ENCODE peak calls at places on chromosomes 7 and 10, in eight cellular contexts. One of them, this sample, is unnamed.

GRCh38 chr7:142002179-142002578 is 6.5 kb downstream of the MGAM start:
- DNase-seq in fibroblast of the aortic adventitia: peak; percentile 8
- DNase-seq in choroid plexus epithelial cell: peak; percentile 2
- DNase-seq in foreskin fibroblast: no peak
- DNase-seq in astrocyte of the spinal cord: no peak
- DNase-seq in GM10248: no peak
- DNase-seq in AG10803: no peak
- DNase-seq in RWPE2: no peak
- DNase-seq in this sample: no peak

GRCh38 chr7:131336956-131337355 is 9.3 kb downstream of the MKLN1 start:
- DNase-seq in foreskin fibroblast: no peak
- DNase-seq in RWPE2: no peak
- DNase-seq in GM10248: no peak
- DNase-seq in AG10803: peak; percentile 23
- DNase-seq in choroid plexus epithelial cell: peak; percentile 38
- DNase-seq in fibroblast of the aortic adventitia: peak; percentile 40
- DNase-seq in astrocyte of the spinal cord: peak; percentile 33
- DNase-seq in this sample: no peak

GRCh38 chr10:32237644-32238345 is 109.2 kb downstream of the EPC1 start:
- DNase-seq in astrocyte of the spinal cord: peak; percentile 54
- DNase-seq in choroid plexus epithelial cell: peak; percentile 23
- DNase-seq in RWPE2: no peak
- DNase-seq in fibroblast of the aortic adventitia: peak; percentile 75
- DNase-seq in AG10803: peak; percentile 82
- DNase-seq in GM10248: no peak
- DNase-seq in foreskin fibroblast: peak; percentile 79
- DNase-seq in this sample: no peak

GRCh38 chr10:18211862-18212261 is 71.6 kb downstream of the CACNB2 start:
- DNase-seq in RWPE2: no peak
- DNase-seq in astrocyte of the spinal cord: no peak
- DNase-seq in fibroblast of the aortic adventitia: no peak
- DNase-seq in foreskin fibroblast: no peak
- DNase-seq in GM10248: no peak
- DNase-seq in AG10803: no peak
- DNase-seq in choroid plexus epithelial cell: no peak
- DNase-seq in this sample: no peak

GRCh38 chr7:39720586-39720985 is 97.2 kb downstream of the RALA start:
- DNase-seq in choroid plexus epithelial cell: no peak
- DNase-seq in foreskin fibroblast: no peak
- DNase-seq in GM10248: no peak
- DNase-seq in astrocyte of the spinal cord: no peak
- DNase-seq in AG10803: peak; percentile 34
- DNase-seq in fibroblast of the aortic adventitia: no peak
- DNase-seq in RWPE2: no peak
- DNase-seq in this sample: no peak

GRCh38 chr7:77244222-77244934 is 44.8 kb upstream of the FGL2 start:
- DNase-seq in RWPE2: no peak
- DNase-seq in GM10248: no peak
- DNase-seq in fibroblast of the aortic adventitia: no peak
- DNase-seq in AG10803: no peak
- DNase-seq in foreskin fibroblast: no peak
- DNase-seq in choroid plexus epithelial cell: no peak
- DNase-seq in astrocyte of the spinal cord: no peak
- DNase-seq in this sample: no peak

GRCh38 chr10:24814568-24815313 is 91.1 kb upstream of the ARHGAP21 start:
- DNase-seq in astrocyte of the spinal cord: peak; percentile 39
- DNase-seq in RWPE2: peak; percentile 69
- DNase-seq in AG10803: peak; percentile 50
- DNase-seq in choroid plexus epithelial cell: peak; percentile 23
- DNase-seq in foreskin fibroblast: peak; percentile 35
- DNase-seq in GM10248: no peak
- DNase-seq in fibroblast of the aortic adventitia: peak; percentile 38
- DNase-seq in this sample: no peak

GRCh38 chr10:114632869-114633715 is 25.0 kb downstream of the ABLIM1 start:
- DNase-seq in astrocyte of the spinal cord: peak; percentile 88
- DNase-seq in AG10803: peak; percentile 90
- DNase-seq in fibroblast of the aortic adventitia: peak; percentile 79
- DNase-seq in GM10248: peak; percentile 35
- DNase-seq in choroid plexus epithelial cell: peak; percentile 78
- DNase-seq in foreskin fibroblast: peak; percentile 75
- DNase-seq in RWPE2: no peak
- DNase-seq in this sample: peak; percentile 52

GRCh38 chr10:69224862-69225657 is 4.9 kb downstream of the HKDC1 start:
- DNase-seq in foreskin fibroblast: no peak
- DNase-seq in RWPE2: no peak
- DNase-seq in GM10248: no peak
- DNase-seq in choroid plexus epithelial cell: no peak
- DNase-seq in AG10803: peak; percentile 31
- DNase-seq in astrocyte of the spinal cord: no peak
- DNase-seq in fibroblast of the aortic adventitia: no peak
- DNase-seq in this sample: peak; percentile 12

GRCh38 chr10:11425288-11425595 is 186.2 kb downstream of the USP6NL start:
- DNase-seq in fibroblast of the aortic adventitia: no peak
- DNase-seq in choroid plexus epithelial cell: peak; percentile 58
- DNase-seq in RWPE2: no peak
- DNase-seq in foreskin fibroblast: no peak
- DNase-seq in AG10803: no peak
- DNase-seq in astrocyte of the spinal cord: peak; percentile 19
- DNase-seq in GM10248: no peak
- DNase-seq in this sample: no peak

GRCh38 chr10:70232155-70232858 is 922 bp downstream of the PPA1 start:
- DNase-seq in RWPE2: no peak
- DNase-seq in foreskin fibroblast: no peak
- DNase-seq in AG10803: peak; percentile 39
- DNase-seq in astrocyte of the spinal cord: peak; percentile 45
- DNase-seq in fibroblast of the aortic adventitia: peak; percentile 57
- DNase-seq in GM10248: peak; percentile 34
- DNase-seq in choroid plexus epithelial cell: peak; percentile 57
- DNase-seq in this sample: peak; percentile 43

GRCh38 chr7:35545831-35546230 is 149.1 kb downstream of the HERPUD2 start:
- DNase-seq in RWPE2: no peak
- DNase-seq in GM10248: no peak
- DNase-seq in AG10803: no peak
- DNase-seq in fibroblast of the aortic adventitia: no peak
- DNase-seq in choroid plexus epithelial cell: no peak
- DNase-seq in foreskin fibroblast: no peak
- DNase-seq in astrocyte of the spinal cord: no peak
- DNase-seq in this sample: no peak

GRCh38 chr7:64876792-64877713 is 26.0 kb upstream of the ZNF273 start:
- DNase-seq in AG10803: no peak
- DNase-seq in foreskin fibroblast: no peak
- DNase-seq in GM10248: peak; percentile 27
- DNase-seq in astrocyte of the spinal cord: no peak
- DNase-seq in fibroblast of the aortic adventitia: no peak
- DNase-seq in RWPE2: no peak
- DNase-seq in choroid plexus epithelial cell: peak; percentile 19
- DNase-seq in this sample: peak; percentile 68

GRCh38 chr10:64320448-64320847 is 799.2 kb downstream of the REEP3 start:
- DNase-seq in AG10803: no peak
- DNase-seq in RWPE2: no peak
- DNase-seq in astrocyte of the spinal cord: no peak
- DNase-seq in fibroblast of the aortic adventitia: no peak
- DNase-seq in GM10248: no peak
- DNase-seq in choroid plexus epithelial cell: no peak
- DNase-seq in foreskin fibroblast: no peak
- DNase-seq in this sample: no peak

GRCh38 chr7:51226042-51226755 is 90.4 kb downstream of the COBL start:
- DNase-seq in fibroblast of the aortic adventitia: no peak
- DNase-seq in GM10248: no peak
- DNase-seq in astrocyte of the spinal cord: no peak
- DNase-seq in AG10803: no peak
- DNase-seq in foreskin fibroblast: no peak
- DNase-seq in choroid plexus epithelial cell: no peak
- DNase-seq in RWPE2: no peak
- DNase-seq in this sample: no peak

GRCh38 chr7:104231054-104232046 is 23.5 kb upstream of the ORC5 start:
- DNase-seq in choroid plexus epithelial cell: peak; percentile 76
- DNase-seq in fibroblast of the aortic adventitia: peak; percentile 66
- DNase-seq in astrocyte of the spinal cord: peak; percentile 56
- DNase-seq in foreskin fibroblast: peak; percentile 33
- DNase-seq in AG10803: peak; percentile 49
- DNase-seq in RWPE2: peak; percentile 32
- DNase-seq in GM10248: peak; percentile 80
- DNase-seq in this sample: peak; percentile 80
- TF ChIP-seq CTCF in choroid plexus epithelial cell: peak; percentile 91
- TF ChIP-seq CTCF in fibroblast of the aortic adventitia: peak; percentile 90
- TF ChIP-seq CTCF in astrocyte of the spinal cord: peak; percentile 94
- TF ChIP-seq CTCF in foreskin fibroblast: peak; percentile 93
- TF ChIP-seq CTCF in AG10803: peak; percentile 93
- TF ChIP-seq CTCF in RWPE2: peak; percentile 83
- TF ChIP-seq CTCF in GM10248: peak; percentile 94
- TF ChIP-seq CTCF in this sample: peak; percentile 91

GRCh38 chr7:42605381-42605780 is 306.5 kb downstream of the C7orf25 start:
- DNase-seq in choroid plexus epithelial cell: no peak
- DNase-seq in fibroblast of the aortic adventitia: no peak
- DNase-seq in RWPE2: no peak
- DNase-seq in GM10248: no peak
- DNase-seq in astrocyte of the spinal cord: peak; percentile 54
- DNase-seq in AG10803: peak; percentile 60
- DNase-seq in foreskin fibroblast: no peak
- DNase-seq in this sample: no peak
- TF ChIP-seq CTCF in choroid plexus epithelial cell: no peak
- TF ChIP-seq CTCF in fibroblast of the aortic adventitia: no peak
- TF ChIP-seq CTCF in RWPE2: no peak
- TF ChIP-seq CTCF in GM10248: no peak
- TF ChIP-seq CTCF in astrocyte of the spinal cord: no peak
- TF ChIP-seq CTCF in AG10803: no peak
- TF ChIP-seq CTCF in foreskin fibroblast: no peak
- TF ChIP-seq CTCF in this sample: no peak

GRCh38 chr7:42960762-42961161 is 28.6 kb downstream of the MRPL32 start:
- DNase-seq in choroid plexus epithelial cell: no peak
- DNase-seq in RWPE2: no peak
- DNase-seq in foreskin fibroblast: no peak
- DNase-seq in fibroblast of the aortic adventitia: no peak
- DNase-seq in AG10803: no peak
- DNase-seq in GM10248: no peak
- DNase-seq in astrocyte of the spinal cord: no peak
- DNase-seq in this sample: no peak

GRCh38 chr7:42952328-42952727 is 20.2 kb downstream of the MRPL32 start:
- DNase-seq in astrocyte of the spinal cord: no peak
- DNase-seq in fibroblast of the aortic adventitia: no peak
- DNase-seq in foreskin fibroblast: no peak
- DNase-seq in GM10248: no peak
- DNase-seq in AG10803: no peak
- DNase-seq in RWPE2: no peak
- DNase-seq in choroid plexus epithelial cell: no peak
- DNase-seq in this sample: no peak

GRCh38 chr7:42953989-42954388 is 21.8 kb downstream of the MRPL32 start:
- DNase-seq in GM10248: no peak
- DNase-seq in astrocyte of the spinal cord: no peak
- DNase-seq in choroid plexus epithelial cell: no peak
- DNase-seq in AG10803: no peak
- DNase-seq in foreskin fibroblast: no peak
- DNase-seq in fibroblast of the aortic adventitia: no peak
- DNase-seq in RWPE2: no peak
- DNase-seq in this sample: no peak

GRCh38 chr7:42959549-42959948 is 27.4 kb downstream of the MRPL32 start:
- DNase-seq in AG10803: no peak
- DNase-seq in astrocyte of the spinal cord: no peak
- DNase-seq in GM10248: no peak
- DNase-seq in RWPE2: no peak
- DNase-seq in fibroblast of the aortic adventitia: no peak
- DNase-seq in foreskin fibroblast: no peak
- DNase-seq in choroid plexus epithelial cell: no peak
- DNase-seq in this sample: no peak

GRCh38 chr7:42956062-42956461 is 23.9 kb downstream of the MRPL32 start:
- DNase-seq in AG10803: no peak
- DNase-seq in RWPE2: no peak
- DNase-seq in GM10248: no peak
- DNase-seq in fibroblast of the aortic adventitia: no peak
- DNase-seq in choroid plexus epithelial cell: no peak
- DNase-seq in astrocyte of the spinal cord: no peak
- DNase-seq in foreskin fibroblast: no peak
- DNase-seq in this sample: no peak
- TF ChIP-seq CTCF in AG10803: no peak
- TF ChIP-seq CTCF in RWPE2: no peak
- TF ChIP-seq CTCF in GM10248: no peak
- TF ChIP-seq CTCF in fibroblast of the aortic adventitia: no peak
- TF ChIP-seq CTCF in choroid plexus epithelial cell: no peak
- TF ChIP-seq CTCF in astrocyte of the spinal cord: no peak
- TF ChIP-seq CTCF in foreskin fibroblast: no peak
- TF ChIP-seq CTCF in this sample: no peak

DNA sequence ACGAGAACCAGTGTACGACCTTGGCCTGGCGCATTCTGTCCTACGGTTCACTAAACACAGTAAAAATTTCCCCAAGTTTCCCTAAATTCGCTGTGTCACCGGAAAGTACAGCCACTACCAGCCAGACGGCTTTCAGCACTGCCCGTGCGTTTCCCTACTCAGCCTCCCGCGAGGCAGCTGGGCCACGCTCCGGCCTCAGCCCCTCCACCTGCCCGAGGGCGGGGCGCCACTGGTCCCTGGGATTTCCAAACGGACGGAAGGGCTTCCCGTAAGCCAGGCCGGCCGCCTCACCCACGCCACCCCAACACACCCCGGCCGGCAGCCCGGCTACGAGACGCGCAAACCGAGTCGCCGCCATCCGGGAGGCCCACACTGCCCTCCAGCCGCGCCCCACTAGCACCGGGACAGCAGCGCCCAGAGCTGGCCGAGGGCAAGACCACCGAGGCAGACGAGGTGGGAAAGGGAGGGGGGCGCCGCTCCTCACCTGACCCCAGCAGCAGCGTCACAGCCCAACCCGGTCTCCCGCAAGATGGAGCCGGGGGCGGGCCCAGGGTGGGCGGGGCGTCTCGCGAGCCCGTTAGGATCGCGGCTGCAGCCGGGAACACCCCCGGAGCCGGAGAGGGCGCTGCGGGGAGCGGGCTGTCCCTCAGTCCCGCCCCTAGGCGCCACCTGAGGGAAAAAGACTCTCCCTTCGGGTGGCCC is at the start of gene ANXA7:
- DNase-seq in astrocyte of the spinal cord: peak; percentile 86
- DNase-seq in fibroblast of the aortic adventitia: peak; percentile 71
- DNase-seq in foreskin fibroblast: peak; percentile 82
- DNase-seq in GM10248: peak; percentile 99
- DNase-seq in choroid plexus epithelial cell: peak; percentile 86
- DNase-seq in RWPE2: peak; percentile 92
- DNase-seq in AG10803: peak; percentile 77
- DNase-seq in this sample: peak; percentile 99
- TF ChIP-seq CTCF in astrocyte of the spinal cord: peak; percentile 24
- TF ChIP-seq CTCF in fibroblast of the aortic adventitia: peak; percentile 43
- TF ChIP-seq CTCF in foreskin fibroblast: peak; percentile 3
- TF ChIP-seq CTCF in GM10248: no peak
- TF ChIP-seq CTCF in choroid plexus epithelial cell: peak; percentile 28
- TF ChIP-seq CTCF in RWPE2: no peak
- TF ChIP-seq CTCF in AG10803: peak; percentile 31
- TF ChIP-seq CTCF in this sample: no peak

This sample was measured in GM13976.